ENCODE peak calls at places on chromosomes 13 and 19, in ten cellular contexts. H, O, T, M, Z, N, G, A, C and X are unnamed samples.

GRCh38 chr19:395467-395866 is 13.5 kb downstream of the C2CD4C start:
- DNase-seq in C (no peak), O (no peak), N (no peak), M (no peak), T (no peak), H (no peak), Z (no peak), A (no peak), G (no peak), X (no peak)

GRCh38 chr13:109836629-109837607 is 50.5 kb upstream of the IRS2 start:
- DNase-seq in O (no peak), N (no peak), A (no peak), T (no peak), C (peak; percentile 34), H (no peak), Z (no peak), G (no peak), M (no peak), X (no peak)

GRCh38 chr19:54523403-54523802 is 20.8 kb downstream of the LAIR2 start:
- DNase-seq in H (peak; percentile 33), O (peak; percentile 75), Z (no peak), G (no peak), A (peak; percentile 80), M (no peak), C (no peak), N (no peak), T (peak; percentile 3), X (no peak)

GRCh38 chr19:4510435-4511255 is 7.6 kb downstream of the PLIN4 start:
- DNase-seq in Z (no peak), N (no peak), M (no peak), G (no peak), C (no peak), T (no peak), O (no peak), H (no peak), A (no peak), X (no peak)

GRCh38 chr13:99589575-99589974 is 88.3 kb downstream of the TM9SF2 start:
- DNase-seq in M (no peak), N (no peak), C (no peak), Z (no peak), A (no peak), O (no peak), H (no peak), T (no peak), G (no peak), X (no peak)

GRCh38 chr19:47514151-47514868 is 553 bp downstream of the NAPA start:
- DNase-seq in N (peak; percentile 42), A (no peak), C (no peak), M (no peak), G (no peak), Z (peak; percentile 49), T (no peak), H (no peak), O (no peak), X (peak; percentile 94)

GRCh38 chr19:6048808-6049405 is 61.4 kb downstream of the RFX2 start:
- DNase-seq in C (no peak), H (peak; percentile 87), A (peak; percentile 87), O (peak; percentile 81), G (no peak), N (peak; percentile 91), T (peak; percentile 58), M (peak; percentile 68), Z (peak; percentile 83), X (peak; percentile 33)

GRCh38 chr13:87128006-87128405 is 543.2 kb upstream of the SLITRK5 start:
- DNase-seq in Z (no peak), G (no peak), A (no peak), O (no peak), C (no peak), M (no peak), H (peak; percentile 22), T (no peak), N (no peak), X (no peak)

GRCh38 chr19:4656102-4656501 is 14.0 kb downstream of the MYDGF start:
- DNase-seq in A (no peak), C (no peak), N (no peak), H (no peak), O (no peak), T (no peak), M (no peak), G (no peak), Z (no peak), X (no peak)

GRCh38 chr19:22144394-22144793 is 52.4 kb downstream of the ZNF676 start:
- DNase-seq in G (no peak), T (no peak), C (no peak), H (peak; percentile 0), N (peak; percentile 4), A (no peak), M (no peak), O (peak; percentile 16), Z (peak; percentile 9), X (no peak)

GRCh38 chr19:1237754-1238372 is at the start of gene CBARP:
- DNase-seq in C (no peak), T (no peak), M (no peak), H (no peak), Z (peak; percentile 79), N (peak; percentile 91), G (no peak), A (peak; percentile 31), O (no peak), X (no peak)

GRCh38 chr19:41604831-41605230 is 22.0 kb downstream of the CEACAM4 start:
- DNase-seq in M (no peak), A (no peak), C (no peak), G (no peak), H (no peak), O (no peak), T (no peak), N (no peak), Z (no peak), X (no peak)

GRCh38 chr13:39788097-39788496 is 132.6 kb downstream of the COG6 start:
- DNase-seq in Z (no peak), M (no peak), C (no peak), G (no peak), A (no peak), H (peak; percentile 36), O (no peak), N (no peak), T (no peak), X (no peak)

GRCh38 chr19:15412832-15413231 is 6.0 kb downstream of the AKAP8L start:
- DNase-seq in G (no peak), T (no peak), O (no peak), Z (no peak), M (no peak), A (no peak), N (no peak), H (no peak), C (no peak), X (no peak)

GRCh38 chr19:34217952-34218817 is 36.2 kb upstream of the GARRE1 start:
- DNase-seq in Z (peak; percentile 24), G (no peak), M (no peak), N (peak; percentile 46), T (peak; percentile 98), H (peak; percentile 85), C (peak; percentile 81), A (peak; percentile 79), O (peak; percentile 69), X (no peak)

DNA sequence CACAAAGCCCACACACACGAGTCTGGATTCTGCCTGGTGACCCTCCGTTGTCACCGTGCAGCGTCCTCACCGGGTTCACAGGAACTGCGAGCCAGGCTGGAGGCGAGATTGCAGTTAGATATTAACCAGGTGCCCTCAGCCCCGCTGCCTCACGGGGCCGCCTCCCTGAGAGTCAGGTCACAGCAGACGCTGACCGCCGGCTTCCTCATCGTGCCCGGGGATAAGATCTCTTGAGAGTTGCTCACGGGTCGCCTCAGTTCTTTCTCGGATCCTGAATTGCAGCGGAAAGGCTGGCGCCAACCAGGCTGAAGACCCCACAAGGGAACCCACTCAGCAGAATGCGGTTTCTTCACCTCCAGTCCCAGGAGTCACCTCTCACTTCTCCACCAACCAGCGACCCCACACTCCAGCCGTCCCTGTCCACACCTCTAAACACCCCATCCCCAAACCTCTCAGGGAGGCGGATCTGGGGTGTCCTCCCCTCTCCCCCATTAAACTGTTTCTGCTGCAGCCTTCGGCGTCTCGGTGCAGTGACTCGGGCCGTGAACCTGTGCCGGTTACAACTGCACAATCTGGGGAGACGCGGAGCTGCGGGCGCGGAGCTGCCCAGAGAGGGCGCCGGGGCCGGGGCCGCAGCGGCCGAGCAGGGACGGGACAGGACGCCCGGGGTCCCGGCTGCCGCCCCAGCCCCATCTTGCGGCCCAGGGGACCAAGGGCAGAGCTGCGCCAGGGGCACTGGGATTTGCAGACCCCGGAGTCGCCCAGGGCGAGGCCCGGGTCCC is 591 bp downstream of the ZNF823 start:
- DNase-seq in M (peak; percentile 56), H (peak; percentile 29), T (peak; percentile 9), C (no peak), O (peak; percentile 70), N (peak; percentile 71), A (peak; percentile 62), Z (peak; percentile 49), G (peak; percentile 2), X (no peak)
- TF ChIP-seq CTCF in M (peak; percentile 21), H (no peak), T (no peak), C (no peak), O (no peak), N (no peak), A (no peak), Z (peak; percentile 3), G (no peak), X (peak; percentile 58)

DNA sequence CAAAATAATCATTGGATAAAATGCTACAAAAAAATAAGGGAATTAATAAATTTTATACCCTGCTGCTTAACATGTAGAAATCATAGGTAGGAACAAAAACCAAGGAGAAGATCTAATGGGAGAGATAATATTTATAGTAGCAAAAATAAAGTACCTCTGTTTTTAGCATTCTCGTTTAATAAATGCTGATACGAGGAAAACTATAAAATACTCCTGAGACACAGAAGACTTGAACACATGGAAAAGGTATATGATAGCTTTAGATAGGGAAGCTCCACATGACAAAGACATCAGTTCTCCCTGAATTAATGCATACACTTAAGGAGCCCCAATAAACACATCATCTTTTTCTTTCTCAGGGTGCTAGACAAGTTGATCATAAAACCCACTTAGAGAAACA is 44.6 kb upstream of the MCF2L start:
- DNase-seq in H (no peak), T (no peak), N (no peak), M (no peak), O (no peak), A (no peak), G (no peak), C (no peak), Z (no peak), X (no peak)
- TF ChIP-seq CTCF in H (no peak), T (no peak), N (no peak), M (no peak), O (no peak), A (no peak), G (no peak), C (no peak), Z (no peak), X (no peak)

DNA sequence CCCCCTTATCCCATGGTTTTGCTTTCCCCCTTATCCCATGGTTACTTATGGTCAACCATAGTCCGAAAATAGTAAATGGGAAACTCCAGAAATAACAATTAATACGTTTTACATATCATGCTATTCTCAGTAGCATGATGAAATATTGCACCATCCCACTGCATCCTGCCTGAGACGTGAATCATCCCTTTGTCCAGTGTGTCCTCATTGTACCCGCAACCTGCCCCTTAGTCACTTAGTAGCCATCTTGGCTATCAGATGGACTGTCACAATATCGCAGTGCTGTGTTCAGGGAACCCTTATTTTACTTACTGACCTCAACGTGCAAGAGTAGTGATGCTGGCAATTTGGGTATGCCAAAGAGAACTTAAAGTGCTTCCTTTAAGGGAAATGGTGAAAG is 10.5 kb upstream of the NBEA start:
- DNase-seq in H (no peak), O (no peak), G (no peak), C (no peak), A (no peak), T (peak; percentile 31), M (no peak), N (no peak), Z (no peak), X (no peak)
- TF ChIP-seq CTCF in H (no peak), O (no peak), G (no peak), C (no peak), A (no peak), T (no peak), M (no peak), N (no peak), Z (no peak), X (no peak)

GRCh38 chr13:43698009-43698408 is 88.8 kb downstream of the ENOX1 start:
- DNase-seq in O (peak; percentile 60), H (no peak), N (no peak), T (no peak), A (no peak), G (no peak), M (no peak), Z (no peak), C (no peak), X (no peak)
- TF ChIP-seq CTCF in O (no peak), H (no peak), N (no peak), T (no peak), A (no peak), G (no peak), M (no peak), Z (no peak), C (no peak), X (no peak)